ENCODE peak calls at places on chromosomes 5 and 9, in nine cellular contexts. S, V, R, G, A, U, D, W and J are unnamed samples.

GRCh38 chr5:175214152-175214551 is 229.8 kb downstream of the DRD1 start:
- DNase-seq in S (no peak), V (peak), R (no peak), G (peak), A (no peak), U (no peak), D (no peak), W (peak), J (no peak)

GRCh38 chr9:72823971-72824370 is 128.9 kb downstream of the ALDH1A1 start:
- DNase-seq in S (no peak), V (no peak), R (no peak), G (no peak), A (no peak), U (no peak), D (no peak), W (no peak), J (no peak)

GRCh38 chr5:139872052-139872766 is 76.6 kb downstream of the PSD2 start:
- DNase-seq in S (no peak), V (no peak), R (no peak), G (no peak), A (no peak), U (no peak), D (peak), W (no peak), J (no peak)

GRCh38 chr9:89502038-89502601 is 4.2 kb upstream of the SEMA4D start:
- DNase-seq in S (no peak), V (no peak), R (no peak), G (no peak), A (no peak), U (peak), D (no peak), W (no peak), J (no peak)

GRCh38 chr9:100216178-100216787 is 117.2 kb downstream of the INVS start:
- DNase-seq in S (peak), V (peak), R (peak), G (peak), A (no peak), U (peak), D (peak), W (peak), J (no peak)

GRCh38 chr5:63323926-63324325 is 638.3 kb downstream of the HTR1A start:
- DNase-seq in S (no peak), V (no peak), R (no peak), G (no peak), A (no peak), U (no peak), D (no peak), W (no peak), J (no peak)

GRCh38 chr5:16957305-16958165 is 21.4 kb upstream of the MYO10 start:
- DNase-seq in S (no peak), V (peak), R (no peak), G (peak), A (no peak), U (no peak), D (no peak), W (peak), J (no peak)

GRCh38 chr5:77638204-77638762 is at the start of gene OTP:
- DNase-seq in S (no peak), V (no peak), R (no peak), G (no peak), A (no peak), U (no peak), D (no peak), W (no peak), J (no peak)

GRCh38 chr9:5493597-5494511 is 16.5 kb upstream of the PDCD1LG2 start:
- DNase-seq in S (peak), V (peak), R (peak), G (peak), A (no peak), U (no peak), D (no peak), W (peak), J (peak)

GRCh38 chr5:124747770-124748686 is 1.6 kb upstream of the ZNF608 start:
- DNase-seq in S (no peak), V (peak), R (no peak), G (peak), A (no peak), U (no peak), D (no peak), W (peak), J (no peak)

GRCh38 chr5:10632110-10632903 is 68.4 kb downstream of the ANKRD33B start:
- DNase-seq in S (peak), V (peak), R (no peak), G (peak), A (peak), U (no peak), D (no peak), W (no peak), J (peak)

GRCh38 chr9:94853887-94854286 is 127.4 kb downstream of the AOPEP start:
- DNase-seq in S (no peak), V (no peak), R (no peak), G (no peak), A (no peak), U (no peak), D (no peak), W (no peak), J (no peak)

DNA sequence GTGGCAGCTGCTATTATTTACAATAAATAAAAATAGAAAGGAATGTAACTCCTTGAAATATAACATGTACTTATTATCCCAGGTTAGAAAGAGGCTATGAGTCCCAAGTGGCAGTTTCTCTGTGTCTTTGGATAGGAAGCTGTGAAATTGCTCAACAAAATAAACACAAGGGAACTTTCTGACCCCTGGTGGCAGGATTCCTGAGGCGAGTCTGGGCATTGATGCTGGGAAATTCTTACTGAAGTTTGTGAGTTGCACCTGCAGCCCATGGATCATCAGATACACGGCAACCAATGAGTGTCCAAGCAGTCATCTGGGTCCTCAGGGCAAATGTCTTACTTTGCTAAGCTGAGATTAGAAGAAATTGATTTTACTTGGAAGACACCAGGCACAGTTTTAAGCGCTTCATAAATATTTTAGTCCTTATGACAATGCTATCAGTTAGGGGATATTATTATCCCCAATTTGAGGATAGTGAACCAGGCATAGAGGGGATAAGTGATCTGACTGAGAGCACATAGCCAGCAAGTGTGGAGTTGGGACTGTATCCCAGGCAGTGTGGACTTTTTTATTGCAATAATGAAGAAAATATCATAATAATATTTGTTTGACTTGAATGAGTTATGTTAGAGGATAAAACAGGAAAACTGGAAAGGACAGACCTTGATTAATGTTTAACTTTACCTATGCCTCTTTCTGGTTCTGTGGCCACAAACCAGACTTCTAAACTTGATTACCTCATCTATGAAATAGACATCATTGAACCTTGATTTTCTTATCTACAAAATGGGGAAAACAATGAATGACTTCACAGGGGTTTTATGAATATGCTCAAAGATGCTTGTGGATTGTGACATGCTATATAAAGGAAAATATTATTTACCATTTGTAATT is 265.5 kb upstream of the ADAMTSL1 start:
- DNase-seq in S (peak), V (peak), R (no peak), G (peak), A (peak), U (no peak), D (peak), W (peak), J (no peak)
- TF ChIP-seq CTCF in S (peak), V (peak), R (no peak), G (peak), A (peak), U (no peak), D (peak), W (peak), J (no peak)

DNA sequence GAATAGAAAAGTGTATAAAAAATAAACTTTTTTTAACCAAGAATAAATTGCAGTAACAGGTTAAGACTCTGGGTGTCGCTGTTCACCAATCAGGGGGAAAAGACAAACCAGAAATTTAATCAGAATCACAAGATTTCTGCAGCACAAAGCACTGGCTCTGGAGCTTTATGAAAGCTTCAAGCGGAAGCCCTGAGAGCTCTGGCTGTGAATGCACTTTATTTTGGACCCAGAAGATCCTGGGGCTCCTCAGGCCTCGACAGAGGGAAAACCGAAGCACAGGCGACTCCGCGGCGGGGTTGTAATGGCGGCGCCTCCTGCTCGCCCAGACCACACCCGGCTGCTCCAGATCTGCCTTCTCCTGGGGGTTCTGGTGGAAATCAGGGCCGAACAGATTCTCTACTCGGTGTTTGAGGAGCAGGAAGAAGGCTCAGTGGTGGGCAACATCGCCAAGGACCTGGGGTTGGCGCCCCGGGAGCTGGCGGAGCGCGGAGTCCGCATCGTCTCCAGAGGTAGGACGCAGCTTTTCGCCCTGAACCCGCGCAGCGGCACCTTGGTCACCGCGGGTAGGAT is at the start of gene PCDHGA4:
- DNase-seq in S (no peak), V (peak), R (no peak), G (peak), A (no peak), U (no peak), D (no peak), W (peak), J (no peak)
- TF ChIP-seq CTCF in S (no peak), V (peak), R (peak), G (no peak), A (no peak), U (no peak), D (peak), W (peak), J (peak)

GRCh38 chr5:148383564-148384388 is at the start of gene FBXO38:
- DNase-seq in S (peak), V (peak), R (peak), G (peak), A (peak), U (peak), D (peak), W (peak), J (peak)
- TF ChIP-seq CTCF in S (peak), V (no peak), R (peak), G (no peak), A (peak), U (no peak), D (peak), W (no peak), J (no peak)

GRCh38 chr5:75588666-75589065 is 22.6 kb upstream of the ANKDD1B start:
- DNase-seq in S (no peak), V (peak), R (no peak), G (no peak), A (no peak), U (no peak), D (peak), W (peak), J (no peak)

GRCh38 chr5:75584641-75585040 is 26.6 kb upstream of the ANKDD1B start:
- DNase-seq in S (no peak), V (no peak), R (no peak), G (peak), A (no peak), U (no peak), D (no peak), W (peak), J (no peak)
- TF ChIP-seq CTCF in S (peak), V (peak), R (peak), G (peak), A (no peak), U (no peak), D (peak), W (peak), J (peak)

DNA sequence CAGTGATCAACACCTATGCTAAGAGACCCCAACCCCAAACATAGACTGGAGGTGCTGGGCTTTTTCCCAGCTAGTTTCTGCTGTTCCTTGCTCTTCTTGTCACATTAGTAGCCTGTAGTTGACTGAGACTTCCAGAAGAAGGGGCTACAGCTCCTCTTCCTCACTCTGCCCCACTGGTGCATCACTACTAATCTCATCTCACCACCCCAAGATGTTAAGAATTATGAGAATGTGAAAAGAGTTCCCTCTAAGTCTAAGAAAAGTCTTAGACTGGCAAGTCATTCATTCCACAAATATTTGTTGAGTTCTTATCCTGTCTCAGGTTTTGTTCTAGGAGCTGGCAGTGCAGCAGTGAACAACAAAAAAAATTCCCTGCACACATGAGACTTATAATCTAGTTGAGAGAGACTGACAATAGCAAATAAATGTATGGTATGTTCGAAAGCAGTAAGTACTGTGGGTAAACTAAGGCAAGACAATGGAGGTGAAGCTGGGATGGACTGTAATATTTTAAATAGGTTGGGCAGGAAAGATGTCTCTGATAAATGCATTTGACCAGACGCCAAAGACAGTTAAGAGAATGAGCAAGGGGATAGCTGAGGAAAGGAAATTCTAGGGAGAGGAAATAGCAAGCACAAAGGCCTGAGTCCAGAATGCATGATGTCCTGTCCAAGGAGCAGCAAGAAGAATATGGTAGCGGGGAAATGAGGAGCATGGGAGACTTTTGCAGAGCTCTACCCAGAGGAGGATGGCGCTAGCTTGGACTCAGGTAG is 92.3 kb downstream of the PTCD2 start:
- DNase-seq in S (no peak), V (peak), R (no peak), G (no peak), A (no peak), U (no peak), D (no peak), W (peak), J (no peak)
- TF ChIP-seq CTCF in S (no peak), V (peak), R (peak), G (no peak), A (no peak), U (no peak), D (no peak), W (peak), J (no peak)

GRCh38 chr5:65094279-65094678 is 325.5 kb downstream of the CWC27 start:
- DNase-seq in S (no peak), V (no peak), R (no peak), G (no peak), A (no peak), U (no peak), D (no peak), W (no peak), J (no peak)

GRCh38 chr5:65100846-65101678 is 332.3 kb downstream of the CWC27 start:
- DNase-seq in S (peak), V (peak), R (peak), G (peak), A (no peak), U (no peak), D (peak), W (peak), J (no peak)

GRCh38 chr5:65102501-65102825 is 333.7 kb downstream of the CWC27 start:
- DNase-seq in S (no peak), V (no peak), R (no peak), G (no peak), A (no peak), U (no peak), D (no peak), W (no peak), J (no peak)

GRCh38 chr5:65101706-65102105 is 333.0 kb downstream of the CWC27 start:
- DNase-seq in S (no peak), V (no peak), R (no peak), G (no peak), A (no peak), U (no peak), D (no peak), W (peak), J (no peak)

GRCh38 chr5:65098393-65098792 is 329.7 kb downstream of the CWC27 start:
- DNase-seq in S (no peak), V (peak), R (no peak), G (no peak), A (no peak), U (no peak), D (no peak), W (no peak), J (no peak)
- TF ChIP-seq CTCF in S (no peak), V (no peak), R (no peak), G (no peak), A (no peak), U (no peak), D (no peak), W (no peak), J (no peak)

GRCh38 chr9:21075484-21075883 is 2.3 kb downstream of the IFNB1 start:
- DNase-seq in S (no peak), V (no peak), R (no peak), G (no peak), A (no peak), U (no peak), D (no peak), W (no peak), J (no peak)

GRCh38 chr9:21070887-21071286 is 6.9 kb downstream of the IFNB1 start:
- DNase-seq in S (no peak), V (no peak), R (no peak), G (no peak), A (no peak), U (no peak), D (no peak), W (peak), J (no peak)

DNA sequence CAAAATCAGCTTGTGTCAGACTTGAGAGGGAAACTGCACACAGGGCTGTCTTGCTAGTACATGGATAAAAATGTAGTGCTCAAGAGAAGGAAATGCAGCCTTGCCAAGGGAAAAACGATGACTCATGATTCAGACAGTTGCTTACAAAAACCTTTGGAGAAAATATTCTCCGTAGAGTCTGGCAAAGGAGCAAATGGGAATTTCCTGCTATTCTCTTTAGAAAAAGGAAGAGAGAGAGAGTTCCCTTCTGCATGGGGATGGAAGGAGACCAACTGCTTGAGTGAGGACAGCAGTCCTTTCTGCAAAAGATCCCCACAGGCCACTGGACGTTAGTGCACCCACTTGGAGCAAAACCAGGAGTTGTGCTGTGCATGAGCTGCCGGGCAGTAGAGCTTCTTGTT is 7.6 kb downstream of the IFNB1 start:
- DNase-seq in S (peak), V (peak), R (no peak), G (peak), A (no peak), U (no peak), D (peak), W (peak), J (no peak)
- TF ChIP-seq CTCF in S (peak), V (peak), R (no peak), G (peak), A (no peak), U (no peak), D (peak), W (peak), J (peak)

GRCh38 chr5:92676839-92677197 is 904.2 kb downstream of the NR2F1-AS1 start:
- DNase-seq in S (no peak), V (no peak), R (no peak), G (no peak), A (no peak), U (no peak), D (no peak), W (no peak), J (no peak)

GRCh38 chr5:92676120-92676838 is 904.7 kb downstream of the NR2F1-AS1 start:
- DNase-seq in S (no peak), V (no peak), R (no peak), G (no peak), A (no peak), U (no peak), D (no peak), W (no peak), J (no peak)

GRCh38 chr5:92674322-92674721 is 906.7 kb downstream of the NR2F1-AS1 start:
- DNase-seq in S (no peak), V (no peak), R (no peak), G (no peak), A (no peak), U (no peak), D (no peak), W (no peak), J (no peak)

DNA sequence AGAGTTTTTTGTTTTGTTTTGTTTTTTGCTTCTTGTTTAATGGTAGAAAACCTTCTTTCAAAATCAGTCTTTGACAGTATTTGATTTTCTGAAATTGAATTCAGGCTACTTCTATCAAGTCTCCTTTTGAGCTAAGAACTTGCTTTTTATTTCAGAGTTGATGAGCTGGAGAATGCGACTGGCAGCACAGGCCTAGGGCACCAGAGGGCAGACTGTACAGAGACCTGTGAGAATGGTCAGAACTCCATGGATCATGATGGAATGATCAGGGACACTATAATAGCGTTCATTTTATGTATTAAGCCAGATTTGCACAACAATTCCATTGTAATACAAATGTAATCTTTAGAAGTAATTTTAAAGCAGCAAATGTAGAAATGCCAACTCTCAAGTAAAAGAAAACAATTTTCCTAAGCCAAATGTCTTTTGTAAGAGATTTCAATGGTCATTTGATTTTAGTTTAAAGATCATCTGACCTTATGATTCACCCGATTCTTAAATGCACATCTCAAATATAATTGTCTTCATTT is 902.4 kb downstream of the NR2F1-AS1 start:
- DNase-seq in S (no peak), V (peak), R (no peak), G (peak), A (no peak), U (no peak), D (no peak), W (peak), J (no peak)
- TF ChIP-seq CTCF in S (no peak), V (peak), R (no peak), G (no peak), A (no peak), U (no peak), D (peak), W (peak), J (no peak)

GRCh38 chr5:173327948-173328895 is at the start of gene STC2:
- DNase-seq in S (peak), V (peak), R (peak), G (peak), A (peak), U (no peak), D (peak), W (peak), J (no peak)
- TF ChIP-seq CTCF in S (no peak), V (no peak), R (no peak), G (no peak), A (no peak), U (no peak), D (peak), W (no peak), J (no peak)